ENCODE peak calls at places on chromosomes 16 and 17, in four cellular contexts. One of them, this sample, is unnamed.

GRCh38 chr17:29412780-29413565 is 22.8 kb downstream of the TAOK1 start:
- DNase-seq in GM10248: no peak
- DNase-seq in left ventricle myocardium inferior: no peak
- DNase-seq in kidney tubule cell: peak
- DNase-seq in this sample: no peak

GRCh38 chr17:36188891-36189306 is 7.7 kb downstream of the CCL3L1 start:
- DNase-seq in kidney tubule cell: no peak
- DNase-seq in left ventricle myocardium inferior: no peak
- DNase-seq in GM10248: no peak
- DNase-seq in this sample: peak

GRCh38 chr17:17041018-17041521 is 1.2 kb upstream of the MPRIP start:
- DNase-seq in kidney tubule cell: peak
- DNase-seq in GM10248: no peak
- DNase-seq in left ventricle myocardium inferior: no peak
- DNase-seq in this sample: no peak

GRCh38 chr16:3099732-3100499 is 822 bp upstream of the ZSCAN10 start:
- DNase-seq in left ventricle myocardium inferior: peak
- DNase-seq in GM10248: peak
- DNase-seq in kidney tubule cell: peak
- DNase-seq in this sample: peak

GRCh38 chr17:72665841-72666518 is 426.5 kb downstream of the SLC39A11 start:
- DNase-seq in GM10248: no peak
- DNase-seq in left ventricle myocardium inferior: no peak
- DNase-seq in kidney tubule cell: no peak
- DNase-seq in this sample: no peak

GRCh38 chr16:85170066-85171003 is 58.1 kb upstream of the CIBAR2 start:
- DNase-seq in left ventricle myocardium inferior: no peak
- DNase-seq in kidney tubule cell: no peak
- DNase-seq in GM10248: no peak
- DNase-seq in this sample: peak

GRCh38 chr17:7883781-7884386 is 4.7 kb upstream of the CHD3 start:
- DNase-seq in left ventricle myocardium inferior: no peak
- DNase-seq in kidney tubule cell: peak
- DNase-seq in GM10248: peak
- DNase-seq in this sample: no peak

GRCh38 chr17:3526491-3526890 is 31.1 kb downstream of the TRPV3 start:
- DNase-seq in GM10248: no peak
- DNase-seq in kidney tubule cell: no peak
- DNase-seq in left ventricle myocardium inferior: no peak
- DNase-seq in this sample: no peak

GRCh38 chr17:21352221-21352980 is 23.8 kb upstream of the KCNJ12 start:
- DNase-seq in left ventricle myocardium inferior: no peak
- DNase-seq in kidney tubule cell: no peak
- DNase-seq in GM10248: no peak
- DNase-seq in this sample: no peak

GRCh38 chr16:4651842-4652241 is 27.2 kb downstream of the MGRN1 start:
- DNase-seq in kidney tubule cell: no peak
- DNase-seq in GM10248: no peak
- DNase-seq in left ventricle myocardium inferior: no peak
- DNase-seq in this sample: no peak

GRCh38 chr16:30546115-30546514 is 11.5 kb upstream of the ZNF747 start:
- DNase-seq in GM10248: no peak
- DNase-seq in kidney tubule cell: no peak
- DNase-seq in left ventricle myocardium inferior: no peak
- DNase-seq in this sample: no peak

GRCh38 chr16:7597677-7598076 is 265.0 kb downstream of the RBFOX1 start:
- DNase-seq in GM10248: no peak
- DNase-seq in kidney tubule cell: peak
- DNase-seq in left ventricle myocardium inferior: no peak
- DNase-seq in this sample: no peak

GRCh38 chr17:28928061-28928460 is 23.3 kb downstream of the PHF12 start:
- DNase-seq in left ventricle myocardium inferior: no peak
- DNase-seq in kidney tubule cell: peak
- DNase-seq in GM10248: no peak
- DNase-seq in this sample: no peak

This sample was measured in upper lobe of left lung.